ENCODE peak calls at places on chromosome 15, in six cellular contexts. E is uterus, D is mesothelial cell of epicardium, S is H9, A is A549, V is GM12865. C is an unnamed sample.
A peak's percentile ranks its signal among the peaks of the same experiment; 100 is the strongest.

GRCh38 chr15:58793862-58794261 is 22.8 kb downstream of the MINDY2 start:
- DNase-seq in V (no peak), D (peak; percentile 53), E (no peak), A (no peak), S (no peak), C (peak; percentile 87)

GRCh38 chr15:99564221-99565030 is 1.4 kb upstream of the MEF2A start:
- DNase-seq in D (no peak), V (peak; percentile 67), E (peak; percentile 32), A (no peak), S (peak; percentile 36), C (no peak)

GRCh38 chr15:92650256-92650655 is 5.3 kb downstream of the FAM174B start:
- DNase-seq in D (peak; percentile 36), V (no peak), E (peak; percentile 52), A (no peak), S (no peak), C (no peak)

GRCh38 chr15:52181938-52182780 is 9.0 kb downstream of the GNB5 start:
- DNase-seq in A (no peak), V (no peak), S (no peak), D (no peak), E (no peak), C (no peak)

GRCh38 chr15:99466701-99467337 is 99.0 kb upstream of the MEF2A start:
- DNase-seq in D (no peak), V (no peak), S (no peak), E (no peak), A (no peak), C (no peak)

GRCh38 chr15:90787881-90788280 is 70.7 kb downstream of the BLM start:
- DNase-seq in V (no peak), S (no peak), E (no peak), D (no peak), A (no peak), C (no peak)

GRCh38 chr15:31346367-31347066 is 19.9 kb downstream of the KLF13 start:
- DNase-seq in D (no peak), V (peak; percentile 84), E (no peak), A (no peak), S (no peak), C (no peak)

GRCh38 chr15:63856711-63857458 is 23.1 kb upstream of the HERC1 start:
- DNase-seq in E (no peak), D (no peak), A (no peak), V (no peak), S (no peak), C (peak; percentile 5)

GRCh38 chr15:25437751-25438600 is 848 bp downstream of the UBE3A start:
- DNase-seq in D (peak; percentile 34), S (peak; percentile 61), E (peak; percentile 52), V (peak; percentile 85), A (peak; percentile 42), C (peak; percentile 52)

GRCh38 chr15:78979456-78980320 is 34.8 kb upstream of the CTSH start:
- DNase-seq in V (peak; percentile 90), E (peak; percentile 47), A (peak; percentile 92), S (peak; percentile 84), D (peak; percentile 53), C (peak; percentile 91)

GRCh38 chr15:85745525-85745924 is 49.2 kb downstream of the KLHL25 start:
- DNase-seq in V (no peak), A (no peak), D (no peak), S (no peak), E (no peak), C (no peak)

GRCh38 chr15:77731067-77731466 is 98.4 kb upstream of the LINGO1 start:
- DNase-seq in S (no peak), V (no peak), A (no peak), E (no peak), D (no peak), C (no peak)

GRCh38 chr15:28014623-28015200 is 84.4 kb downstream of the OCA2 start:
- DNase-seq in E (no peak), S (no peak), V (no peak), D (no peak), A (no peak), C (no peak)

GRCh38 chr15:85477730-85478129 is 97.3 kb downstream of the AKAP13 start:
- DNase-seq in S (no peak), D (no peak), V (no peak), E (no peak), A (peak; percentile 43), C (no peak)

GRCh38 chr15:47374222-47374621 is 343.1 kb upstream of the SEMA6D start:
- DNase-seq in D (no peak), V (no peak), E (no peak), S (peak; percentile 46), A (peak; percentile 0), C (peak; percentile 31)

GRCh38 chr15:68435966-68436365 is 4.0 kb upstream of the ITGA11 start:
- DNase-seq in D (no peak), S (peak; percentile 8), A (no peak), V (no peak), E (no peak), C (no peak)

GRCh38 chr15:59941612-59942011 is 62.5 kb upstream of the FOXB1 start:
- DNase-seq in E (no peak), S (no peak), V (no peak), A (no peak), D (no peak), C (peak; percentile 17)

GRCh38 chr15:40567111-40567510 is 2.0 kb upstream of the RPUSD2 start:
- DNase-seq in S (peak; percentile 49), A (peak; percentile 42), E (no peak), V (no peak), D (no peak), C (peak; percentile 36)
- TF ChIP-seq CTCF in S (peak; percentile 63), A (peak; percentile 41), E (no peak), V (peak; percentile 17), D (no peak), C (peak; percentile 20)

GRCh38 chr15:50686468-50687301 is at the start of gene TRPM7:
- DNase-seq in A (peak; percentile 93), V (peak; percentile 94), S (peak; percentile 81), D (peak; percentile 83), E (peak; percentile 88), C (peak; percentile 88)
- TF ChIP-seq CTCF in A (no peak), V (no peak), S (no peak), D (no peak), E (peak; percentile 11), C (no peak)

GRCh38 chr15:74808840-74809229 is 3.8 kb upstream of the LMAN1L start:
- DNase-seq in A (no peak), D (no peak), E (no peak), S (peak; percentile 61), V (no peak), C (no peak)
- TF ChIP-seq CTCF in A (no peak), D (no peak), E (no peak), S (peak; percentile 63), V (peak; percentile 1), C (no peak)

GRCh38 chr15:40104865-40105516 is 3.7 kb downstream of the BMF start:
- DNase-seq in V (peak; percentile 89), E (peak; percentile 94), D (peak; percentile 82), S (peak; percentile 96), A (peak; percentile 78), C (peak; percentile 91)

GRCh38 chr15:40105517-40106202 is 3.0 kb downstream of the BMF start:
- DNase-seq in D (no peak), S (no peak), V (peak; percentile 82), A (no peak), E (no peak), C (no peak)

GRCh38 chr15:40108061-40108854 is 421 bp downstream of the BMF start:
- DNase-seq in E (peak; percentile 87), V (peak; percentile 25), S (no peak), A (peak; percentile 36), D (no peak), C (no peak)

GRCh38 chr15:40104296-40104864 is 4.3 kb downstream of the BMF start:
- DNase-seq in V (no peak), S (no peak), A (no peak), E (no peak), D (no peak), C (no peak)

DNA sequence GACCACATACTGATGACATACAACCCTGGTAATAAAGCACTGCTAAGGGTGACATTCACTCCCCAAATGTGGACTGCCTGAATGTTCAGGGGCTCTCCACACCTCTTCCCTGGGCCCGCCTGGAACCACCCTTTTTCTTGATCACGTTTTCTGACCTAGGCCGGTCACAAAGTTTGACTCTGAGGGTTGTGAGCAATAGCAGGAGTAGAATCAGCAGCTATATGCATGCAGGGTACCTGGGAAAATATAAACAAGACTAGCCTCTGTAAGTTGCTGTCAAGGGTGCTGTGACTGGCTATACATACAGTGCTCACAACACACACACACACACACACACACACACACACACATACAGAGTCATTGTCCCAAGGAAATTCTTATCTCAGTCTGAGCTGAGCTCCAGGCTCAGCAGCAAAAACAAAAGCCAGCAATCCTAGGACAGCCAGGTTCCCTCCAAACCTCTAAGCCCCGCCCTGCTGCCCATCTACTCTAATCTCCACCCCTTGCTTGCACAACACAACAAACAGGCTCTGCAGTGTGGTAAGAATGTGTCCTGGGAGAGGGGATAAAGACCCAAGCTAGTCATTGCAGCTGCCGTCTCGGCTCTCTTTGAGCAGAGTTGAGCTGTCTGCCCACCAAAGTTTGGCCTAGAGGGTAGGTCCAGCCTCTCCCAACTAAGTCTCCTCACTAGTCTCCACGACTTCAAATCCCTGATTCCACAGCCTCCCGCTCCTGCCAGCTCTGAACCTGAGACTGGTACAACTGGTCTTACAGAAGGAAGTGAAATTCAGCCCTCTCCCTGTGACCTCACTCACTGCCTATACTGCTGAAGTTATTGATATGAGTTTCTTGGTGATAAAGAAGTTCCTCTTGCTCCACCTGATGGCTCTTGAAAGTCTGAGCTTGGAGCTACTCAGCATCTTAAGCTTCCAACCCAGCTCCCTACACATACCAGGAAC is 2.2 kb downstream of the BMF start:
- DNase-seq in D (no peak), A (peak; percentile 36), E (peak; percentile 81), V (peak; percentile 85), S (peak; percentile 91), C (peak; percentile 88)
- TF ChIP-seq CTCF in D (no peak), A (no peak), E (no peak), V (peak; percentile 16), S (no peak), C (no peak)